ENCODE peak calls at places on chromosomes 16 and 17, in eight cellular contexts. W is ascending aorta; U is A549; V is tibial artery; Q is coronary artery; L is brain microvascular endothelial cell; H is CD4-positive, alpha-beta T cell; T is RWPE1. P is an unnamed sample.

GRCh38 chr17:70013911-70014310 is 61.1 kb upstream of the KCNJ16 start:
- DNase-seq in U (no peak), L (no peak), W (no peak), H (no peak), T (no peak), Q (no peak), V (no peak), P (no peak)

GRCh38 chr16:29192329-29193247 is 207.7 kb downstream of the LAT start:
- DNase-seq in H (no peak), T (no peak), U (no peak), L (no peak), V (peak), Q (peak), W (no peak), P (no peak)

GRCh38 chr16:56985288-56985961 is 3.9 kb upstream of the NLRC5 start:
- DNase-seq in V (peak), W (peak), T (peak), L (peak), Q (peak), H (no peak), U (peak), P (peak)

GRCh38 chr17:15510361-15510760 is 42.9 kb upstream of the CDRT4 start:
- DNase-seq in H (no peak), U (peak), T (no peak), W (no peak), L (peak), Q (no peak), V (no peak), P (no peak)

GRCh38 chr17:28811594-28812135 is 30.9 kb downstream of the FAM222B start:
- DNase-seq in U (peak), H (no peak), T (peak), V (no peak), L (peak), Q (no peak), W (no peak), P (no peak)

GRCh38 chr17:12296120-12296727 is 275.5 kb downstream of the MAP2K4 start:
- DNase-seq in W (no peak), U (no peak), Q (no peak), L (peak), H (no peak), V (no peak), T (no peak), P (no peak)

GRCh38 chr17:64357191-64357981 is 33.3 kb downstream of the PECAM1 start:
- DNase-seq in T (peak), V (peak), L (peak), W (no peak), Q (peak), H (no peak), U (no peak), P (no peak)

GRCh38 chr17:2054740-2055493 is at the start of gene HIC1:
- DNase-seq in T (peak), V (peak), L (no peak), H (peak), U (peak), W (no peak), Q (no peak), P (no peak)

GRCh38 chr17:51474764-51475163 is 214.4 kb downstream of the UTP18 start:
- DNase-seq in H (no peak), W (no peak), V (no peak), L (no peak), T (no peak), U (no peak), Q (no peak), P (no peak)

GRCh38 chr16:55815320-55815719 is 17.6 kb downstream of the CES1 start:
- DNase-seq in U (no peak), H (no peak), Q (no peak), L (no peak), T (no peak), W (no peak), V (no peak), P (no peak)

GRCh38 chr16:4852221-4852872 is 5.1 kb downstream of the UBN1 start:
- DNase-seq in W (no peak), T (peak), H (no peak), V (no peak), L (peak), U (peak), Q (peak), P (no peak)

GRCh38 chr16:87583453-87584131 is 18.7 kb upstream of the JPH3 start:
- DNase-seq in V (no peak), T (no peak), L (peak), Q (no peak), U (no peak), W (no peak), H (no peak), P (no peak)

GRCh38 chr17:79965806-79966205 is 69.9 kb downstream of the TBC1D16 start:
- DNase-seq in L (no peak), W (no peak), V (no peak), T (no peak), H (no peak), U (no peak), Q (peak), P (no peak)

GRCh38 chr17:47291242-47291873 is 32.4 kb upstream of the EFCAB13 start:
- DNase-seq in Q (no peak), U (no peak), L (no peak), W (no peak), V (no peak), H (no peak), T (no peak), P (no peak)

GRCh38 chr16:50273888-50274770 is 7.8 kb downstream of the ADCY7 start:
- DNase-seq in Q (no peak), V (no peak), W (no peak), L (no peak), H (peak), U (no peak), T (no peak), P (no peak)

GRCh38 chr17:79191270-79191934 is 116.8 kb downstream of the ENGASE start:
- DNase-seq in L (no peak), H (no peak), U (no peak), W (no peak), T (no peak), Q (no peak), V (no peak), P (no peak)

GRCh38 chr17:1561420-1562177 is 993 bp downstream of the PITPNA start:
- DNase-seq in H (peak), L (no peak), T (peak), U (no peak), Q (no peak), V (no peak), W (no peak), P (no peak)

GRCh38 chr17:47872019-47872650 is 21.2 kb upstream of the SP6 start:
- DNase-seq in W (no peak), T (no peak), U (no peak), V (no peak), L (no peak), Q (no peak), H (no peak), P (no peak)

GRCh38 chr16:85649978-85650863 is 37.1 kb downstream of the GSE1 start:
- DNase-seq in Q (no peak), H (no peak), W (no peak), V (no peak), L (no peak), U (no peak), T (no peak), P (no peak)

GRCh38 chr17:50697076-50697475 is 10.6 kb downstream of the ANKRD40 start:
- DNase-seq in W (no peak), V (no peak), T (no peak), H (no peak), U (no peak), Q (no peak), L (no peak), P (no peak)

GRCh38 chr17:80023261-80024205 is 12.1 kb downstream of the TBC1D16 start:
- DNase-seq in L (no peak), W (no peak), H (no peak), U (no peak), T (no peak), V (no peak), Q (no peak), P (no peak)

GRCh38 chr16:426906-427249 is 1.4 kb downstream of the RAB11FIP3 start:
- DNase-seq in T (no peak), Q (no peak), L (no peak), U (no peak), H (no peak), V (peak), W (no peak), P (no peak)

GRCh38 chr17:5282639-5283217 is 644 bp downstream of the RABEP1 start:
- DNase-seq in H (peak), Q (no peak), L (no peak), W (no peak), V (no peak), T (no peak), U (peak), P (no peak)

GRCh38 chr17:74008196-74008595 is 195.3 kb upstream of the RPL38 start:
- DNase-seq in U (peak), V (no peak), Q (no peak), L (no peak), W (no peak), H (no peak), T (no peak), P (no peak)

DNA sequence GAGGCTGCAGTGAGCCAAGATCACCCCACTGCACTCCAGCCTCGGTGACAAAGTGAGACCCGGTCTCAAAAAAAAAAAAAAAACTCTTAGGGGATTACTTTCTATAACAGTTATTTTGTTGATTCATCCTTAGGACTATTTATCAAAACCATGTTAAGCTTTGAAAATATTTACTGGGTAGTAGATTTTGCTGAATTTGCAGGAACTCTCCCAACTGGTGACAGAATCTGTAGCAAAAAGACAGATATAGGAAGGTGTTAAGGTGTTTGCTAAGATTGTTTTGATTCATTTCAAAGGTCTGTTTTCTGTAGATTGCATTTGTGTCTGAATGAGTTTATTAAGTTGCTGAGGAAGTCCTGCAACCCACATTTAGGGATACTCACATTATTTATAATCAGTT is 192.6 kb downstream of the PRKCA start:
- DNase-seq in T (no peak), W (no peak), V (no peak), L (no peak), H (no peak), U (no peak), Q (no peak), P (no peak)
- H3K27ac ChIP-seq in T (no peak), W (no peak), V (no peak), L (peak), H (no peak), U (peak), Q (no peak), P (no peak)

GRCh38 chr17:59814685-59815084 is 78.1 kb downstream of the TUBD1 start:
- DNase-seq in Q (no peak), T (no peak), L (no peak), W (no peak), V (no peak), U (no peak), H (no peak), P (no peak)
- H3K27ac ChIP-seq in Q (no peak), T (no peak), L (no peak), W (no peak), V (no peak), U (peak), H (no peak), P (no peak)

DNA sequence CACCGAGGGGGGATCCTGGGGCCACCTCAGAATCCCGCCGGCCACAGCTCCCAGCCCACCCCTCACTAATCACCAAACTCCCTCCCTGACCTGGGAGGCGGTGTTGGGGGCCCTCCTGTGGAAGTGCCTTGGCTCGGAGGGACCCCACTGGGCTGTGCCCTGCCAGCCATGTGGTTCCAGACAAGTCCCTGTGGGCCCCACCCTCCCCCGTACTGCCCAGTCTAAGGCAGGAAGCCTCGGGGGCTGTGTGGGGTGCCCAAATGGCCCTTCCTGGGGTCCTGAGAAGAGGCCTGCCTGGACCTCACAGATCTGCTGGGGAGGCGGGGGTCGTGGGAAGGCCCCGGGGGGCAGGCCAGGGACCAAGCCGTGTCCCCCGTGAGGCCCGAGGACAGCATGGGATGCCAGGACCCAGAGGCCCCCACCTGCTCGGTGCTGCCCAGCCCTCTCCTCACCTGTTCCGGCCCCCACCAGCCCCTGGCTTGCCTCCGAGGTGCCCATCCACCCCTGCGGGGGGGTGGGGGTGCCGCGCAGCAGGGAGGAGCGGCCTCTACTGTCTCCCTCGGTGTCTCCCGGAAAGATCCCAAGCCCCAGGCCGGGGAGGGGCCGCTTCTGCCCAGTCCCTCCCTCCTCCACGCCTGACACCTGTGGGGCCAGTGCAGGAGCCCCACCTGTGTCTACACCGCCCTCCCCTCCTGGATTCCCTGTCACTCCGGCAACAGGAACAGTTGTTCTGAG is 9.3 kb upstream of the KREMEN2 start:
- DNase-seq in U (no peak), W (no peak), Q (no peak), L (no peak), H (no peak), T (no peak), V (no peak), P (no peak)
- H3K27ac ChIP-seq in U (no peak), W (no peak), Q (no peak), L (no peak), H (no peak), T (no peak), V (no peak), P (no peak)

DNA sequence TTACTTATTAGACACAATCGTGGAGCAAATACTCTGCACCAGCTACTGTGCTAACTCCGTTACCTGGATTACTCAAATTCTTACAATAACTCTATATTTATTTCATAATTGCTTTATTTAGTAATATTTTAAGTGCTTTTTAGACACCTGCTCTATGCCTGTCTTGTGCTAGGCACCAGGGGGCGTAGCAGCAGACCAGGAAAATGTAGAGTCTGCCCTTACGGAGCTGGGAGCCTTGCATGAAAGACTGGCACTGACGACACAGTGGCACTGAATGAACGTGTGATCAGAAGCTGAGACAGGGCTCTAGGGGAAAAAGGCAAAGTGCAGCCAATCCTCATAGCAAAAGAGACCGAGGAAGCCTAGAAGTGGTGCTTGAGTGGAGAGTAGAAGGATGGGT is 486.5 kb downstream of the CDH13 start:
- DNase-seq in H (no peak), V (no peak), U (peak), T (no peak), Q (no peak), W (no peak), L (peak), P (no peak)
- H3K27ac ChIP-seq in H (no peak), V (no peak), U (no peak), T (no peak), Q (no peak), W (no peak), L (no peak), P (no peak)

GRCh38 chr16:71474864-71475263 is 12.8 kb upstream of the ZNF23 start:
- DNase-seq in H (no peak), U (no peak), Q (no peak), V (no peak), W (no peak), L (peak), T (peak), P (peak)
- H3K27ac ChIP-seq in H (no peak), U (no peak), Q (no peak), V (no peak), W (no peak), L (peak), T (no peak), P (peak)

GRCh38 chr17:44464037-44464436 is 39.2 kb downstream of the GPATCH8 start:
- DNase-seq in U (no peak), V (no peak), T (no peak), Q (no peak), H (no peak), W (no peak), L (peak), P (no peak)
- H3K27ac ChIP-seq in U (peak), V (no peak), T (no peak), Q (no peak), H (no peak), W (no peak), L (no peak), P (no peak)

P was measured in epithelial cell of prostate.